ENCODE peak calls at places on chromosomes 3 and 15, in five cellular contexts. D is naive thymus-derived CD4-positive, alpha-beta T cell; R is PC-3; C is upper lobe of right lung; A is lung. N is an unnamed sample. For H3K27me3, the result is how much of the 10 kb centered on the place peaks cover.

GRCh38 chr3:48500656-48501055 is 3.3 kb downstream of the SHISA5 start:
- DNase-seq in D (no peak), R (peak), A (no peak), C (no peak), N (no peak)

GRCh38 chr3:5499404-5499803 is 311.9 kb downstream of the EDEM1 start:
- DNase-seq in R (no peak), A (no peak), D (no peak), C (no peak), N (no peak)

GRCh38 chr15:55245058-55245457 is 44.6 kb downstream of the RAB27A start:
- DNase-seq in A (no peak), D (no peak), R (no peak), C (no peak), N (no peak)

GRCh38 chr3:186096295-186096694 is 12.6 kb downstream of the ETV5 start:
- DNase-seq in C (no peak), A (no peak), R (no peak), D (no peak), N (no peak)

GRCh38 chr3:168040624-168041208 is 55.0 kb downstream of the GOLIM4 start:
- DNase-seq in R (peak), A (no peak), C (no peak), D (no peak), N (no peak)

GRCh38 chr3:185807455-185808068 is 17.3 kb downstream of the IGF2BP2 start:
- DNase-seq in A (no peak), D (no peak), R (peak), C (no peak), N (no peak)

GRCh38 chr15:45521596-45522167 is 873 bp downstream of the SLC30A4 start:
- DNase-seq in A (no peak), D (no peak), R (no peak), C (no peak), N (no peak)

GRCh38 chr3:95437409-95437808 is 1374.5 kb downstream of the NSUN3 start:
- DNase-seq in A (no peak), C (no peak), D (no peak), R (no peak), N (no peak)

GRCh38 chr3:84961492-84962255 is 2.9 kb downstream of the CADM2 start:
- DNase-seq in A (no peak), D (no peak), C (no peak), R (no peak), N (no peak)

GRCh38 chr15:71581406-71581930 is 228.9 kb upstream of the NR2E3 start:
- DNase-seq in A (no peak), C (no peak), D (no peak), R (no peak), N (no peak)

GRCh38 chr3:141840737-141841544 is 35.5 kb upstream of the ATP1B3 start:
- DNase-seq in C (no peak), D (no peak), R (peak), A (no peak), N (no peak)

GRCh38 chr3:119630562-119631329 is 29.6 kb downstream of the POPDC2 start:
- DNase-seq in C (no peak), R (no peak), D (no peak), A (no peak), N (no peak)

GRCh38 chr15:100572362-100572983 is 29.5 kb downstream of the LINS1 start:
- DNase-seq in R (peak), D (no peak), C (no peak), A (no peak), N (no peak)

GRCh38 chr3:197960694-197961581 is 921 bp downstream of the LMLN start:
- DNase-seq in R (no peak), A (no peak), D (no peak), C (no peak), N (no peak)

GRCh38 chr3:94167796-94168195 is 104.9 kb downstream of the NSUN3 start:
- DNase-seq in A (no peak), R (no peak), D (no peak), C (no peak), N (no peak)

GRCh38 chr15:43525131-43525530 is 7.7 kb downstream of the MAP1A start:
- DNase-seq in C (no peak), D (no peak), A (no peak), R (no peak), N (no peak)

GRCh38 chr3:132624790-132625189 is 27.7 kb downstream of the ACKR4 start:
- DNase-seq in D (no peak), R (no peak), C (no peak), A (no peak), N (no peak)

GRCh38 chr3:116316781-116317180 is 128.5 kb downstream of the LSAMP start:
- DNase-seq in A (no peak), R (no peak), C (no peak), D (no peak), N (no peak)

GRCh38 chr3:189776163-189776824 is 145.1 kb downstream of the TP63 start:
- DNase-seq in D (no peak), C (no peak), A (no peak), R (no peak), N (no peak)
- H3K27me3 ChIP-seq in D (under half), C (under half), A (under half), R (under half), N (under half)

DNA sequence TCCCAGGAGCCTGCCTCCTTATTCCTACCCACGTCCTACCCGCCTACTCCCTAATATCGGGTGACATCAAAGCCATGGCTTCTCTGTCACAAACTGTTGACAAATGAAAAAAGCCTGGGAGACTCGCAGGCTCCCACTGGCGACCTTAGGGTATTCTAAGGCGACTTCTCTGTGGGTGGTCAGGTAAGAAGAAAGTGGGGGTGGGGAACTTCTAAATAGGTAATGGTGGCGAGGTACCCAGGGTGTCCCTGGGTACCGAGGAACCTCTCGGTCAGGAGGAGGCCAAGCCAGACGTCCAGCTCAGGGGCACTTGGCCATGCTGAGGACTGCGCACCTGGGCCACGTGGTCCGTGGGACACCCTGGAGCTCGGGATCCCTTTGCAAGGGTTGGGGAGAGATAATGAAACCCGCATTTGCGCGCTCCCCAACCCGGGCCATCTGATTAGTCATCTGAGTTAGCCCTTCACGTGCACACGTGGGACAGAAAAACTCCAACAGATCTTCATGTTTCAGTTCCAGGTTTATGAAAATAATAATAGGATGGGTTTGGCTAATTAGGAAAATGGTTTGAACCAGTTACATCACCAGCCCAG is 78.2 kb downstream of the NR2F2 start:
- DNase-seq in D (no peak), A (no peak), C (no peak), R (no peak), N (no peak)
- H3K27me3 ChIP-seq in D (under half), A (under half), C (half or more), R (half or more), N (under half)

DNA sequence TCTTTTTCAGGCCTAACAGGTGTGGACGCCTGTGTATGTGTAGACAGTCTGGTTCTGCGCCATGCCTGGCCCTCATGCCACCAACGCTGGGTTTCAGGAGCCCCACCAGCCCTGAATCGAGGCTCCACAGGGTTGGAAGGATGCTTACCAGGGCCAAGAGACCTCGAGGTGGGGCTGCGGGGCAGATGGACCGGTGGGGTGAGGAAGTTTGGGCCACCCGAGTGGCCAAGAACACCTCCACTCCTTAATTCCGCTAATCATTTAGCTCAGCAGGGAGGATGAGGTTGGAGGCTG is 6.0 kb upstream of the ONECUT1 start:
- DNase-seq in D (no peak), R (no peak), A (no peak), C (no peak), N (no peak)
- H3K27me3 ChIP-seq in D (under half), R (half or more), A (under half), C (half or more), N (half or more)

GRCh38 chr3:45887285-45887684 is 942 bp downstream of the CCR9 start:
- DNase-seq in A (no peak), R (peak), D (no peak), C (no peak), N (no peak)

GRCh38 chr3:45892161-45892560 is 5.8 kb downstream of the CCR9 start:
- DNase-seq in C (no peak), R (no peak), D (no peak), A (no peak), N (no peak)

GRCh38 chr3:45887759-45888511 is 1.6 kb downstream of the CCR9 start:
- DNase-seq in D (no peak), A (no peak), C (no peak), R (peak), N (no peak)

GRCh38 chr3:45890405-45890804 is 4.1 kb downstream of the CCR9 start:
- DNase-seq in A (no peak), D (peak), R (peak), C (no peak), N (no peak)

DNA sequence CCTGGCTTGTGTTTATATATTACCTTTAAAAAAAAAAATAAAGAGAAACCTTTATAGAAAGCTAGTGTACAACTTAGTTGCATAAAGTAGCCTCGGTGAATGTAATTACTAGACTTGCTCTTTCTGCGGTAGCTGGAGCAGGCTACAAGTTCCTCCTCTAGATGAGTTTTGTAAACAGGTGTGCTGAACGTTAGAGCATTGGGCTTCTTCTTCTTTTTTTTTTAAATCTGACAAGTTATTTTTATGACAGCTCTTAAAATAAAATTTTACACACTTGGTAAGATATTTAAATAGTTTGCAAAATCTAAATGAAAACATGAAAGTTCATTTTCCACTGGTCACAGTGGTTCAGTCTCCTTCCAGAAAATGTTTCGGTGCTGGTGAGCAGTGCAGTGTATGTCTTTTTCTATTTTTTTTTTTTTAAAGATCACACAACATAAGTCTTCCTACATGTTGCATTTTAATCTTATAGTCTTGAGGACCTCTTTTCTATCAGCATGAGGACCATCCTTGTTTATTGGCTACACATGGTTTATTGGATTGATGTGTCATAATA is 3.0 kb downstream of the CCR9 start:
- DNase-seq in D (no peak), C (no peak), A (no peak), R (no peak), N (no peak)
- H3K27me3 ChIP-seq in D (under half), C (under half), A (under half), R (under half), N (under half)

GRCh38 chr15:82569834-82570233 is 29.6 kb upstream of the RPS17 start:
- DNase-seq in R (no peak), C (no peak), A (no peak), D (no peak), N (no peak)
- H3K27me3 ChIP-seq in R (under half), C (under half), A (under half), D (under half), N (under half)

GRCh38 chr3:128348075-128348474 is 118.6 kb downstream of the DNAJB8 start:
- DNase-seq in D (no peak), C (no peak), A (no peak), R (no peak), N (no peak)
- H3K27me3 ChIP-seq in D (under half), C (under half), A (under half), R (under half), N (under half)

DNA sequence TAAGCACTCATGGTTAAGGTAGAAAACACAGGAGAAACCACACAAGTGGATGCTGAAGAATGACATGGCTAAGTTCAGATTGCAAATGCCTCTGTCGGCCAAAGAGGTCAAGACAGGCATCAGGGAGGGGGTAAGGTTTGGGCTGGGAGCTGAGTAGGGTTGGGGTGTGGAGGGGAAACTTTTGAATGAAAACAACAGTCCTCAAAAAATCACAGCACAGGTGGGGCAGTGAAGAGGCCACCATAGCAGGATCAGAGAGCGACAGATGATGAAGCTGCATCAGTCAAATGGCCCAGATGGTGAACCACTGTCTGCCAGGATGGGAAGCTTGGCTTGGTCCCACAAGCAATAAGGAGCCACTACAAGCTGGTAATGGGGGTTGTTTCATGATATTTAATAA is 74.9 kb downstream of the ADCY5 start:
- DNase-seq in R (no peak), C (peak), A (no peak), D (no peak), N (no peak)
- H3K27me3 ChIP-seq in R (under half), C (under half), A (under half), D (under half), N (under half)

GRCh38 chr3:189809583-189809982 is 178.4 kb downstream of the TP63 start:
- DNase-seq in A (no peak), C (no peak), D (no peak), R (no peak), N (no peak)
- H3K27me3 ChIP-seq in A (under half), C (under half), D (under half), R (under half), N (under half)

DNA sequence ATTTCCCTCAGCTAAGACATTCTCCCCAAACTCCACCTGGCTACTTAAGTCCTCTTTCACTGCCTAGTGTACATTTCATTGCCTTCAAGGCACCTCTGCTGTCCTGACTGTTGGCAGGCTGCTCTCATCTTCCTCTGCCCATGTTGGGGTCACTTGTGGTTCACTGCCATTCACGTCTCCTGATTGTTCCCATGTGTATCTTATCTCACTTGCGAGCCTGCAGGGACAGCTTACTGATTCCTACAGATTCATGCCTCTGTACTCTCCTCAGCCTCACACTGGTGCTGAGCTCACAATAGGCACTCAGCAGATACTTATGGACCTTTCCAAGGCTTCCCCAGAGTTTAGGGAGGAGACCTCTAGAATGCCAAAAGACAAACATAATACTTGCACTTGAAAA is 28.8 kb upstream of the ANP32A start:
- DNase-seq in R (no peak), C (no peak), A (no peak), D (no peak), N (no peak)
- H3K27me3 ChIP-seq in R (half or more), C (under half), A (under half), D (under half), N (under half)

GRCh38 chr3:193808317-193808716 is 215.3 kb downstream of the OPA1 start:
- DNase-seq in A (no peak), C (no peak), D (no peak), R (no peak), N (no peak)
- H3K27me3 ChIP-seq in A (under half), C (under half), D (under half), R (under half), N (under half)